ENCODE peak calls at places on chromosomes 16 and 17, in five cellular contexts. F, Z, A, C and N are unnamed samples.

GRCh38 chr17:15348030-15348429 is 6.6 kb upstream of the TEKT3 start:
- DNase-seq in F (no peak), Z (peak), A (no peak), C (no peak), N (peak)

GRCh38 chr16:64866026-64866425 is 255.8 kb downstream of the CDH11 start:
- DNase-seq in F (no peak), Z (peak), A (no peak), C (no peak), N (no peak)

GRCh38 chr17:82108038-82108998 is 10.3 kb upstream of the FASN start:
- DNase-seq in F (no peak), Z (no peak), A (no peak), C (no peak), N (no peak)

GRCh38 chr16:27726621-27727275 is 176.8 kb downstream of the KATNIP start:
- DNase-seq in F (no peak), Z (peak), A (no peak), C (no peak), N (no peak)

GRCh38 chr16:29993191-29993902 is 2.1 kb downstream of the HIRIP3 start:
- DNase-seq in F (no peak), Z (no peak), A (no peak), C (no peak), N (no peak)

GRCh38 chr16:76705883-76706282 is 428.7 kb downstream of the CNTNAP4 start:
- DNase-seq in F (no peak), Z (no peak), A (no peak), C (no peak), N (no peak)

GRCh38 chr16:70684146-70685060 is 1.4 kb downstream of the MTSS2 start:
- DNase-seq in F (no peak), Z (peak), A (no peak), C (no peak), N (no peak)

GRCh38 chr17:3887811-3888210 is 5.0 kb downstream of the CAMKK1 start:
- DNase-seq in F (no peak), Z (no peak), A (no peak), C (no peak), N (no peak)

GRCh38 chr17:73232587-73233373 is 28.9 kb downstream of the CPSF4L start:
- DNase-seq in F (peak), Z (peak), A (no peak), C (peak), N (peak)

GRCh38 chr16:66693088-66693487 is 3.5 kb downstream of the CMTM4 start:
- DNase-seq in F (no peak), Z (no peak), A (no peak), C (no peak), N (no peak)

GRCh38 chr17:81593105-81593871 is 41.1 kb upstream of the FAAP100 start:
- DNase-seq in F (no peak), Z (no peak), A (no peak), C (no peak), N (peak)

GRCh38 chr17:42097691-42098661 is at the start of gene ZNF385C:
- DNase-seq in F (no peak), Z (no peak), A (no peak), C (peak), N (no peak)

GRCh38 chr16:68287276-68288251 is 23.2 kb downstream of the SLC7A6OS start:
- DNase-seq in F (no peak), Z (peak), A (no peak), C (no peak), N (peak)

GRCh38 chr17:49556183-49556943 is 19.3 kb upstream of the NXPH3 start:
- DNase-seq in F (peak), Z (peak), A (peak), C (peak), N (peak)

GRCh38 chr16:11407047-11407982 is 62.1 kb downstream of the RMI2 start:
- DNase-seq in F (peak), Z (peak), A (peak), C (peak), N (peak)

GRCh38 chr17:79776378-79777165 is 1.4 kb upstream of the CBX2 start:
- DNase-seq in F (no peak), Z (peak), A (no peak), C (no peak), N (no peak)

GRCh38 chr16:49473773-49474172 is 100.2 kb downstream of the C16orf78 start:
- DNase-seq in F (no peak), Z (no peak), A (no peak), C (no peak), N (no peak)

GRCh38 chr17:40548982-40549680 is 16.1 kb downstream of the CCR7 start:
- DNase-seq in F (no peak), Z (peak), A (no peak), C (no peak), N (peak)

GRCh38 chr16:85420501-85421337 is 192.4 kb upstream of the GSE1 start:
- DNase-seq in F (peak), Z (peak), A (peak), C (peak), N (peak)

GRCh38 chr17:67638871-67639270 is 78.9 kb upstream of the NOL11 start:
- DNase-seq in F (no peak), Z (no peak), A (no peak), C (no peak), N (no peak)

GRCh38 chr16:70438983-70439862 is at the start of gene ST3GAL2:
- DNase-seq in F (peak), Z (peak), A (peak), C (peak), N (peak)

GRCh38 chr17:73293480-73293911 is 18.3 kb downstream of the CDC42EP4 start:
- DNase-seq in F (no peak), Z (peak), A (no peak), C (no peak), N (no peak)

GRCh38 chr16:22757202-22757601 is 56.8 kb upstream of the HS3ST2 start:
- DNase-seq in F (no peak), Z (no peak), A (no peak), C (no peak), N (no peak)

GRCh38 chr16:88993006-88993787 is 16.2 kb upstream of the CBFA2T3 start:
- DNase-seq in F (no peak), Z (no peak), A (no peak), C (no peak), N (peak)

GRCh38 chr17:49514374-49514738 is 19.3 kb downstream of the NGFR start:
- DNase-seq in F (peak), Z (peak), A (no peak), C (no peak), N (no peak)

GRCh38 chr16:67248401-67249177 is at the start of gene SLC9A5:
- DNase-seq in F (peak), Z (peak), A (no peak), C (no peak), N (no peak)

GRCh38 chr17:1829189-1829578 is 518 bp downstream of the SMYD4 start:
- DNase-seq in F (peak), Z (no peak), A (no peak), C (no peak), N (no peak)

GRCh38 chr16:54932737-54933254 is 2.1 kb downstream of the IRX5 start:
- DNase-seq in F (no peak), Z (peak), A (no peak), C (no peak), N (peak)

GRCh38 chr17:39222866-39223834 is 2.6 kb downstream of the STAC2 start:
- DNase-seq in F (no peak), Z (no peak), A (no peak), C (no peak), N (no peak)

GRCh38 chr17:20961551-20961950 is 81.3 kb downstream of the USP22 start:
- DNase-seq in F (no peak), Z (no peak), A (no peak), C (no peak), N (no peak)

GRCh38 chr17:78265121-78265520 is 33.7 kb downstream of the TMEM235 start:
- DNase-seq in F (no peak), Z (no peak), A (no peak), C (no peak), N (no peak)

GRCh38 chr17:77966476-77966875 is 8.0 kb downstream of the TNRC6C start:
- DNase-seq in F (no peak), Z (no peak), A (no peak), C (no peak), N (no peak)

GRCh38 chr17:65627892-65628622 is 66.6 kb upstream of the AXIN2 start:
- DNase-seq in F (peak), Z (peak), A (no peak), C (no peak), N (peak)

GRCh38 chr16:49019826-49020401 is 261.7 kb downstream of the CBLN1 start:
- DNase-seq in F (no peak), Z (peak), A (no peak), C (no peak), N (no peak)

GRCh38 chr17:39769974-39770587 is 32.3 kb downstream of the GRB7 start:
- DNase-seq in F (no peak), Z (peak), A (no peak), C (peak), N (no peak)